ENCODE peak calls at places on chromosomes 5 and 9, in five cellular contexts. One of them, this sample, is unnamed.

GRCh38 chr9:72843525-72844439 is 109.1 kb downstream of the ALDH1A1 start:
- DNase-seq in neuronal stem cell: no peak
- DNase-seq in HCEC 1CT: no peak
- DNase-seq in activated naive CD4-positive, alpha-beta T cell treated with anti-CD3 and anti-CD28 coated beads, Interleukin-2, amount 10 ng/mL, durations not matched to agents 7 days and 5 days: no peak
- DNase-seq in fibroblast of the aortic adventitia: no peak
- DNase-seq in this sample: peak; percentile 16

GRCh38 chr5:51471642-51472041 is 88.4 kb downstream of the ISL1 start:
- DNase-seq in HCEC 1CT: no peak
- DNase-seq in activated naive CD4-positive, alpha-beta T cell treated with anti-CD3 and anti-CD28 coated beads, Interleukin-2, amount 10 ng/mL, durations not matched to agents 7 days and 5 days: no peak
- DNase-seq in neuronal stem cell: no peak
- DNase-seq in fibroblast of the aortic adventitia: peak; percentile 15
- DNase-seq in this sample: no peak

GRCh38 chr5:166172597-166172996 is 2118.8 kb upstream of the WWC1 start:
- DNase-seq in neuronal stem cell: no peak
- DNase-seq in HCEC 1CT: no peak
- DNase-seq in fibroblast of the aortic adventitia: no peak
- DNase-seq in activated naive CD4-positive, alpha-beta T cell treated with anti-CD3 and anti-CD28 coated beads, Interleukin-2, amount 10 ng/mL, durations not matched to agents 7 days and 5 days: no peak
- DNase-seq in this sample: no peak

GRCh38 chr9:677461-678097 is 163.9 kb upstream of the DMRT1 start:
- DNase-seq in activated naive CD4-positive, alpha-beta T cell treated with anti-CD3 and anti-CD28 coated beads, Interleukin-2, amount 10 ng/mL, durations not matched to agents 7 days and 5 days: no peak
- DNase-seq in fibroblast of the aortic adventitia: peak; percentile 47
- DNase-seq in neuronal stem cell: no peak
- DNase-seq in HCEC 1CT: peak; percentile 20
- DNase-seq in this sample: no peak

GRCh38 chr5:36079200-36079761 is 12.6 kb upstream of the UGT3A2 start:
- DNase-seq in activated naive CD4-positive, alpha-beta T cell treated with anti-CD3 and anti-CD28 coated beads, Interleukin-2, amount 10 ng/mL, durations not matched to agents 7 days and 5 days: peak; percentile 45
- DNase-seq in fibroblast of the aortic adventitia: peak; percentile 59
- DNase-seq in neuronal stem cell: peak; percentile 33
- DNase-seq in HCEC 1CT: peak; percentile 39
- DNase-seq in this sample: peak; percentile 66

GRCh38 chr5:180130291-180130869 is 58.8 kb upstream of the RNF130 start:
- DNase-seq in HCEC 1CT: no peak
- DNase-seq in activated naive CD4-positive, alpha-beta T cell treated with anti-CD3 and anti-CD28 coated beads, Interleukin-2, amount 10 ng/mL, durations not matched to agents 7 days and 5 days: peak; percentile 9
- DNase-seq in neuronal stem cell: no peak
- DNase-seq in fibroblast of the aortic adventitia: no peak
- DNase-seq in this sample: no peak

GRCh38 chr5:12023614-12024241 is 119.5 kb upstream of the CTNND2 start:
- DNase-seq in neuronal stem cell: peak; percentile 30
- DNase-seq in fibroblast of the aortic adventitia: peak; percentile 38
- DNase-seq in activated naive CD4-positive, alpha-beta T cell treated with anti-CD3 and anti-CD28 coated beads, Interleukin-2, amount 10 ng/mL, durations not matched to agents 7 days and 5 days: no peak
- DNase-seq in HCEC 1CT: peak; percentile 24
- DNase-seq in this sample: peak; percentile 62

GRCh38 chr9:127793093-127793708 is 7.4 kb downstream of the CDK9 start:
- DNase-seq in neuronal stem cell: no peak
- DNase-seq in activated naive CD4-positive, alpha-beta T cell treated with anti-CD3 and anti-CD28 coated beads, Interleukin-2, amount 10 ng/mL, durations not matched to agents 7 days and 5 days: no peak
- DNase-seq in HCEC 1CT: no peak
- DNase-seq in fibroblast of the aortic adventitia: no peak
- DNase-seq in this sample: peak; percentile 32

GRCh38 chr5:78776637-78777036 is 128.1 kb upstream of the LHFPL2 start:
- DNase-seq in activated naive CD4-positive, alpha-beta T cell treated with anti-CD3 and anti-CD28 coated beads, Interleukin-2, amount 10 ng/mL, durations not matched to agents 7 days and 5 days: no peak
- DNase-seq in HCEC 1CT: peak; percentile 17
- DNase-seq in fibroblast of the aortic adventitia: peak; percentile 44
- DNase-seq in neuronal stem cell: no peak
- DNase-seq in this sample: peak; percentile 40

GRCh38 chr5:150461231-150461630 is 11.7 kb upstream of the RPS14 start:
- DNase-seq in activated naive CD4-positive, alpha-beta T cell treated with anti-CD3 and anti-CD28 coated beads, Interleukin-2, amount 10 ng/mL, durations not matched to agents 7 days and 5 days: peak; percentile 39
- DNase-seq in neuronal stem cell: no peak
- DNase-seq in fibroblast of the aortic adventitia: no peak
- DNase-seq in HCEC 1CT: no peak
- DNase-seq in this sample: no peak

GRCh38 chr5:34522599-34523381 is 133.3 kb upstream of the RAI14 start:
- DNase-seq in activated naive CD4-positive, alpha-beta T cell treated with anti-CD3 and anti-CD28 coated beads, Interleukin-2, amount 10 ng/mL, durations not matched to agents 7 days and 5 days: peak; percentile 65
- DNase-seq in neuronal stem cell: peak; percentile 63
- DNase-seq in fibroblast of the aortic adventitia: peak; percentile 93
- DNase-seq in HCEC 1CT: peak; percentile 79
- DNase-seq in this sample: peak; percentile 92

GRCh38 chr5:151470440-151470839 is 23.0 kb downstream of the SLC36A1 start:
- DNase-seq in fibroblast of the aortic adventitia: no peak
- DNase-seq in neuronal stem cell: no peak
- DNase-seq in HCEC 1CT: peak; percentile 88
- DNase-seq in activated naive CD4-positive, alpha-beta T cell treated with anti-CD3 and anti-CD28 coated beads, Interleukin-2, amount 10 ng/mL, durations not matched to agents 7 days and 5 days: no peak
- DNase-seq in this sample: peak; percentile 49

GRCh38 chr5:1118231-1118698 is 6.4 kb upstream of the SLC12A7 start:
- DNase-seq in HCEC 1CT: no peak
- DNase-seq in neuronal stem cell: no peak
- DNase-seq in activated naive CD4-positive, alpha-beta T cell treated with anti-CD3 and anti-CD28 coated beads, Interleukin-2, amount 10 ng/mL, durations not matched to agents 7 days and 5 days: no peak
- DNase-seq in fibroblast of the aortic adventitia: no peak
- DNase-seq in this sample: no peak

GRCh38 chr9:87336914-87337333 is 160.7 kb upstream of the DAPK1 start:
- DNase-seq in fibroblast of the aortic adventitia: peak; percentile 92
- DNase-seq in neuronal stem cell: peak; percentile 65
- DNase-seq in HCEC 1CT: peak; percentile 74
- DNase-seq in activated naive CD4-positive, alpha-beta T cell treated with anti-CD3 and anti-CD28 coated beads, Interleukin-2, amount 10 ng/mL, durations not matched to agents 7 days and 5 days: no peak
- DNase-seq in this sample: peak; percentile 68

GRCh38 chr5:95283761-95284511 is 958 bp downstream of the MCTP1 start:
- DNase-seq in fibroblast of the aortic adventitia: no peak
- DNase-seq in HCEC 1CT: peak; percentile 6
- DNase-seq in activated naive CD4-positive, alpha-beta T cell treated with anti-CD3 and anti-CD28 coated beads, Interleukin-2, amount 10 ng/mL, durations not matched to agents 7 days and 5 days: peak; percentile 39
- DNase-seq in neuronal stem cell: peak; percentile 55
- DNase-seq in this sample: peak; percentile 38

GRCh38 chr5:82225525-82226172 is 52.5 kb downstream of the RPS23 start:
- DNase-seq in fibroblast of the aortic adventitia: peak; percentile 69
- DNase-seq in neuronal stem cell: peak; percentile 71
- DNase-seq in HCEC 1CT: peak; percentile 50
- DNase-seq in activated naive CD4-positive, alpha-beta T cell treated with anti-CD3 and anti-CD28 coated beads, Interleukin-2, amount 10 ng/mL, durations not matched to agents 7 days and 5 days: peak; percentile 72
- DNase-seq in this sample: peak; percentile 70

GRCh38 chr5:156326718-156327259 is at the start of gene SGCD:
- DNase-seq in fibroblast of the aortic adventitia: peak; percentile 92
- DNase-seq in neuronal stem cell: no peak
- DNase-seq in activated naive CD4-positive, alpha-beta T cell treated with anti-CD3 and anti-CD28 coated beads, Interleukin-2, amount 10 ng/mL, durations not matched to agents 7 days and 5 days: no peak
- DNase-seq in HCEC 1CT: peak; percentile 85
- DNase-seq in this sample: peak; percentile 0

GRCh38 chr9:124869986-124870560 is 8.1 kb downstream of the ARPC5L start:
- DNase-seq in activated naive CD4-positive, alpha-beta T cell treated with anti-CD3 and anti-CD28 coated beads, Interleukin-2, amount 10 ng/mL, durations not matched to agents 7 days and 5 days: peak; percentile 86
- DNase-seq in HCEC 1CT: peak; percentile 46
- DNase-seq in neuronal stem cell: no peak
- DNase-seq in fibroblast of the aortic adventitia: no peak
- DNase-seq in this sample: peak; percentile 64

GRCh38 chr5:178320281-178320855 is 87.8 kb upstream of the PHYKPL start:
- DNase-seq in neuronal stem cell: no peak
- DNase-seq in HCEC 1CT: no peak
- DNase-seq in activated naive CD4-positive, alpha-beta T cell treated with anti-CD3 and anti-CD28 coated beads, Interleukin-2, amount 10 ng/mL, durations not matched to agents 7 days and 5 days: no peak
- DNase-seq in fibroblast of the aortic adventitia: no peak
- DNase-seq in this sample: no peak

GRCh38 chr9:113421726-113422125 is 11.2 kb downstream of the C9orf43 start:
- DNase-seq in activated naive CD4-positive, alpha-beta T cell treated with anti-CD3 and anti-CD28 coated beads, Interleukin-2, amount 10 ng/mL, durations not matched to agents 7 days and 5 days: no peak
- DNase-seq in neuronal stem cell: no peak
- DNase-seq in fibroblast of the aortic adventitia: no peak
- DNase-seq in HCEC 1CT: no peak
- DNase-seq in this sample: no peak

GRCh38 chr5:128470663-128471062 is 67.4 kb downstream of the FBN2 start:
- DNase-seq in activated naive CD4-positive, alpha-beta T cell treated with anti-CD3 and anti-CD28 coated beads, Interleukin-2, amount 10 ng/mL, durations not matched to agents 7 days and 5 days: no peak
- DNase-seq in neuronal stem cell: no peak
- DNase-seq in HCEC 1CT: peak; percentile 55
- DNase-seq in fibroblast of the aortic adventitia: no peak
- DNase-seq in this sample: peak; percentile 52

GRCh38 chr5:44665101-44665701 is 143.5 kb upstream of the MRPS30 start:
- DNase-seq in activated naive CD4-positive, alpha-beta T cell treated with anti-CD3 and anti-CD28 coated beads, Interleukin-2, amount 10 ng/mL, durations not matched to agents 7 days and 5 days: no peak
- DNase-seq in neuronal stem cell: no peak
- DNase-seq in fibroblast of the aortic adventitia: peak; percentile 54
- DNase-seq in HCEC 1CT: peak; percentile 89
- DNase-seq in this sample: peak; percentile 6

GRCh38 chr5:78953092-78953800 is 31.9 kb downstream of the ARSB start:
- DNase-seq in activated naive CD4-positive, alpha-beta T cell treated with anti-CD3 and anti-CD28 coated beads, Interleukin-2, amount 10 ng/mL, durations not matched to agents 7 days and 5 days: no peak
- DNase-seq in neuronal stem cell: no peak
- DNase-seq in HCEC 1CT: peak; percentile 41
- DNase-seq in fibroblast of the aortic adventitia: no peak
- DNase-seq in this sample: peak; percentile 46

GRCh38 chr9:115540091-115540490 is 422.1 kb upstream of the TNC start:
- DNase-seq in neuronal stem cell: no peak
- DNase-seq in activated naive CD4-positive, alpha-beta T cell treated with anti-CD3 and anti-CD28 coated beads, Interleukin-2, amount 10 ng/mL, durations not matched to agents 7 days and 5 days: no peak
- DNase-seq in fibroblast of the aortic adventitia: peak; percentile 12
- DNase-seq in HCEC 1CT: no peak
- DNase-seq in this sample: no peak

GRCh38 chr5:150561571-150562295 is 53.8 kb downstream of the NDST1 start:
- DNase-seq in fibroblast of the aortic adventitia: no peak
- DNase-seq in neuronal stem cell: no peak
- DNase-seq in activated naive CD4-positive, alpha-beta T cell treated with anti-CD3 and anti-CD28 coated beads, Interleukin-2, amount 10 ng/mL, durations not matched to agents 7 days and 5 days: no peak
- DNase-seq in HCEC 1CT: no peak
- DNase-seq in this sample: no peak

GRCh38 chr5:132887326-132887725 is 13.9 kb downstream of the LEAP2 start:
- DNase-seq in activated naive CD4-positive, alpha-beta T cell treated with anti-CD3 and anti-CD28 coated beads, Interleukin-2, amount 10 ng/mL, durations not matched to agents 7 days and 5 days: no peak
- DNase-seq in HCEC 1CT: no peak
- DNase-seq in neuronal stem cell: no peak
- DNase-seq in fibroblast of the aortic adventitia: no peak
- DNase-seq in this sample: no peak

GRCh38 chr9:70590264-70590646 is 175.8 kb upstream of the KLF9 start:
- DNase-seq in neuronal stem cell: no peak
- DNase-seq in fibroblast of the aortic adventitia: peak; percentile 88
- DNase-seq in HCEC 1CT: peak; percentile 44
- DNase-seq in activated naive CD4-positive, alpha-beta T cell treated with anti-CD3 and anti-CD28 coated beads, Interleukin-2, amount 10 ng/mL, durations not matched to agents 7 days and 5 days: no peak
- DNase-seq in this sample: no peak

GRCh38 chr5:171720086-171720485 is 65.5 kb upstream of the SMIM23 start:
- DNase-seq in HCEC 1CT: no peak
- DNase-seq in neuronal stem cell: no peak
- DNase-seq in fibroblast of the aortic adventitia: no peak
- DNase-seq in activated naive CD4-positive, alpha-beta T cell treated with anti-CD3 and anti-CD28 coated beads, Interleukin-2, amount 10 ng/mL, durations not matched to agents 7 days and 5 days: no peak
- DNase-seq in this sample: no peak